ENCODE peak calls at places on chromosomes 11 and 22, in six cellular contexts. R is aorta, Z is ovary, Y is pancreas, H is mammary epithelial cell, V is heart right ventricle. T is an unnamed sample. For H3K4me1 and H3K36me3, the result is how much of the 10 kb centered on the place peaks cover.

GRCh38 chr11:126147268-126148111 is 64.0 kb downstream of the RPUSD4 start:
- DNase-seq in R (no peak), Z (peak), Y (no peak), H (no peak), V (no peak), T (peak)

GRCh38 chr22:36417281-36417686 is 29.5 kb upstream of the MYH9 start:
- DNase-seq in R (no peak), Z (no peak), Y (peak), H (peak), V (no peak), T (no peak)

GRCh38 chr22:17919276-17920144 is 104.9 kb downstream of the MICAL3 start:
- DNase-seq in R (no peak), Z (no peak), Y (no peak), H (no peak), V (peak), T (no peak)

GRCh38 chr22:38067771-38068360 is 10.7 kb downstream of the PICK1 start:
- DNase-seq in R (no peak), Z (no peak), Y (no peak), H (no peak), V (no peak), T (no peak)

GRCh38 chr11:59173964-59174663 is 2.2 kb downstream of the DTX4 start:
- DNase-seq in R (no peak), Z (no peak), Y (peak), H (peak), V (no peak), T (no peak)

GRCh38 chr22:49152146-49152929 is 675.3 kb downstream of the BRD1 start:
- DNase-seq in R (no peak), Z (no peak), Y (no peak), H (no peak), V (no peak), T (peak)

GRCh38 chr11:95950905-95951304 is 27.0 kb upstream of the MTMR2 start:
- DNase-seq in R (no peak), Z (no peak), Y (no peak), H (no peak), V (no peak), T (no peak)

GRCh38 chr22:42635531-42635930 is 4.9 kb downstream of the ATP5MGL start:
- DNase-seq in R (peak), Z (no peak), Y (no peak), H (peak), V (peak), T (no peak)

GRCh38 chr22:24716602-24717001 is 57.9 kb downstream of the PIWIL3 start:
- DNase-seq in R (no peak), Z (no peak), Y (no peak), H (no peak), V (no peak), T (no peak)

GRCh38 chr11:126833020-126833419 is 167.6 kb downstream of the KIRREL3 start:
- DNase-seq in R (no peak), Z (no peak), Y (no peak), H (no peak), V (no peak), T (no peak)

GRCh38 chr22:46813816-46814597 is 51.6 kb downstream of the TBC1D22A start:
- DNase-seq in R (peak), Z (no peak), Y (no peak), H (no peak), V (no peak), T (no peak)

GRCh38 chr11:8826145-8826786 is 84.7 kb upstream of the AKIP1 start:
- DNase-seq in R (no peak), Z (no peak), Y (no peak), H (no peak), V (no peak), T (no peak)

GRCh38 chr11:128587415-128587814 is at the start of gene ETS1:
- DNase-seq in R (no peak), Z (no peak), Y (peak), H (peak), V (no peak), T (no peak)

GRCh38 chr11:2436521-2437031 is 7.7 kb downstream of the TRPM5 start:
- DNase-seq in R (peak), Z (peak), Y (no peak), H (no peak), V (no peak), T (peak)

GRCh38 chr22:46044718-46045458 is 67.9 kb upstream of the WNT7B start:
- DNase-seq in R (peak), Z (no peak), Y (no peak), H (no peak), V (peak), T (peak)

GRCh38 chr11:35035894-35036408 is 103.0 kb upstream of the CD44 start:
- DNase-seq in R (no peak), Z (no peak), Y (no peak), H (peak), V (no peak), T (no peak)

GRCh38 chr11:134572741-134573675 is 161.0 kb upstream of the B3GAT1 start:
- DNase-seq in R (no peak), Z (no peak), Y (no peak), H (no peak), V (no peak), T (peak)

GRCh38 chr11:47725445-47726442 is 10.6 kb upstream of the AGBL2 start:
- DNase-seq in R (no peak), Z (no peak), Y (no peak), H (peak), V (no peak), T (no peak)

GRCh38 chr22:32644252-32645100 is 157.0 kb upstream of the TIMP3 start:
- DNase-seq in R (peak), Z (peak), Y (peak), H (peak), V (peak), T (peak)

GRCh38 chr22:30121988-30122387 is 41.7 kb downstream of the HORMAD2 start:
- DNase-seq in R (no peak), Z (no peak), Y (no peak), H (no peak), V (no peak), T (no peak)

GRCh38 chr22:48520207-48520606 is 1307.5 kb downstream of the BRD1 start:
- DNase-seq in R (no peak), Z (no peak), Y (no peak), H (no peak), V (no peak), T (no peak)

GRCh38 chr11:60767388-60767811 is 10.7 kb downstream of the MS4A15 start:
- DNase-seq in R (no peak), Z (no peak), Y (no peak), H (no peak), V (no peak), T (peak)

GRCh38 chr22:38782402-38783094 is 11.4 kb downstream of the DNAL4 start:
- DNase-seq in R (no peak), Z (no peak), Y (no peak), H (peak), V (no peak), T (no peak)

GRCh38 chr11:104390696-104391095 is 226.7 kb upstream of the PDGFD start:
- DNase-seq in R (no peak), Z (no peak), Y (no peak), H (no peak), V (no peak), T (no peak)

GRCh38 chr11:69269388-69269787 is 24.6 kb upstream of the MYEOV start:
- DNase-seq in R (no peak), Z (no peak), Y (no peak), H (no peak), V (no peak), T (no peak)

GRCh38 chr22:29115682-29116313 is 43.0 kb downstream of the KREMEN1 start:
- DNase-seq in R (no peak), Z (no peak), Y (no peak), H (no peak), V (no peak), T (no peak)

GRCh38 chr11:38593649-38594048 is 1995.6 kb upstream of the RAG2 start:
- DNase-seq in R (no peak), Z (no peak), Y (no peak), H (peak), V (no peak), T (no peak)

GRCh38 chr22:44400763-44401060 is 88.0 kb upstream of the SHISAL1 start:
- DNase-seq in R (no peak), Z (no peak), Y (no peak), H (no peak), V (no peak), T (no peak)

GRCh38 chr11:2655320-2655719 is 44.5 kb downstream of the KCNQ1OT1 start:
- DNase-seq in R (no peak), Z (no peak), Y (no peak), H (no peak), V (no peak), T (no peak)

GRCh38 chr11:84962018-84962417 is 665.1 kb downstream of the DLG2 start:
- DNase-seq in R (no peak), Z (no peak), Y (no peak), H (no peak), V (no peak), T (no peak)

GRCh38 chr11:115941044-115941443 is 436.8 kb upstream of the CADM1 start:
- DNase-seq in R (no peak), Z (no peak), Y (no peak), H (no peak), V (no peak), T (no peak)

GRCh38 chr11:36233226-36233625 is 56.0 kb downstream of the COMMD9 start:
- DNase-seq in R (no peak), Z (no peak), Y (no peak), H (no peak), V (no peak), T (no peak)

GRCh38 chr11:132821027-132821426 is 711.3 kb downstream of the OPCML start:
- DNase-seq in R (no peak), Z (no peak), Y (no peak), H (peak), V (no peak), T (no peak)

GRCh38 chr22:30809086-30809485 is 114.4 kb downstream of the OSBP2 start:
- DNase-seq in R (no peak), Z (no peak), Y (no peak), H (peak), V (no peak), T (no peak)

GRCh38 chr11:69654001-69654659 is 13.2 kb downstream of the CCND1 start:
- DNase-seq in R (no peak), Z (no peak), Y (no peak), H (no peak), V (no peak), T (peak)

GRCh38 chr22:27804016-27804415 is 2.5 kb upstream of the MN1 start:
- DNase-seq in R (no peak), Z (no peak), Y (no peak), H (no peak), V (no peak), T (no peak)
- H3K27ac ChIP-seq in R (no peak), Z (no peak), Y (no peak), H (no peak), V (no peak), T (no peak)

GRCh38 chr11:63871962-63872832 is 33.3 kb downstream of the MARK2 start:
- DNase-seq in R (peak), Z (peak), Y (peak), H (peak), V (peak), T (peak)
- H3K4me1 ChIP-seq in R (under half), Z (under half), Y (under half), H (under half), V (half or more), T (half or more)

GRCh38 chr11:94868468-94868867 is 100.3 kb downstream of the AMOTL1 start:
- DNase-seq in R (no peak), Z (no peak), Y (no peak), H (no peak), V (no peak), T (no peak)
- H3K36me3 ChIP-seq in R (under half), Z (under half), Y (under half), H (half or more), V (under half), T (under half)

DNA sequence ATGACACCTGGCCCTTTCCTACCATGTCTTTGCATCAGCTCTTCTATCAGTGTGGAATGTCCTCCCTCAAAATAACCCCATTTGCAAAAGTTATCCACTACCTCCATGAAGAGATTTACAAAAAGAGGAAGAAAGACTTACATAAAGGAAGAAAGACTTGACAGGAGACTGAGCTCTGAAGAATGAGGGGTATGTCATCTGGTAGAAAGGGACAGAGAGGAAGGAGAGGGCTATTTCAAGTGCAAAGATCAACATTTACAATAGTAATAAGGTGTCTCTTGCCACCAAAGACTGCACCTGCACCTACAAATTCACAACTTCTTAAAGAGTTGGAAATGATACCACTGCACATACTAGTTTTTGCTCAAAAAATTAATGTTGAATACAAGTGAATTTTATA is 18.2 kb downstream of the PAK1 start:
- DNase-seq in R (no peak), Z (no peak), Y (no peak), H (no peak), V (no peak), T (no peak)
- H3K27ac ChIP-seq in R (no peak), Z (no peak), Y (no peak), H (no peak), V (no peak), T (no peak)